ENCODE peak calls at places on chromosomes 2 and 18, in eight cellular contexts. K is heart left ventricle, U is hippocampal formation, F is NCI-H2029, R is neural crest cell, P is iris pigment epithelial cell, I is COR-L47, B is left ventricle myocardium superior. O is an unnamed sample.

GRCh38 chr18:9613550-9614400 is 584 bp downstream of the PPP4R1 start:
- DNase-seq in K (peak; percentile 73), U (peak; percentile 64), F (no peak), R (peak; percentile 56), P (peak; percentile 50), I (peak; percentile 60), B (peak; percentile 77), O (peak; percentile 88)

GRCh38 chr2:196534533-196534932 is 105.0 kb upstream of the CCDC150 start:
- DNase-seq in K (no peak), U (no peak), F (no peak), R (no peak), P (no peak), I (no peak), B (no peak), O (no peak)

GRCh38 chr2:199485732-199486335 is 28.1 kb upstream of the SATB2 start:
- DNase-seq in K (peak; percentile 33), U (peak; percentile 25), F (peak; percentile 34), R (peak; percentile 66), P (peak; percentile 51), I (peak; percentile 65), B (no peak), O (no peak)

GRCh38 chr2:216388046-216388884 is 16.0 kb upstream of the MARCHF4 start:
- DNase-seq in K (no peak), U (no peak), F (no peak), R (no peak), P (no peak), I (no peak), B (no peak), O (no peak)

GRCh38 chr2:20966061-20966460 is 77.8 kb downstream of the APOB start:
- DNase-seq in K (no peak), U (no peak), F (no peak), R (no peak), P (no peak), I (no peak), B (no peak), O (no peak)

GRCh38 chr2:20421988-20422678 is 24.7 kb upstream of the RHOB start:
- DNase-seq in K (peak; percentile 88), U (peak; percentile 41), F (peak; percentile 42), R (no peak), P (peak; percentile 45), I (no peak), B (peak; percentile 97), O (peak; percentile 98)

GRCh38 chr2:168156661-168157060 is 90.7 kb downstream of the STK39 start:
- DNase-seq in K (peak; percentile 53), U (no peak), F (peak; percentile 10), R (no peak), P (peak; percentile 80), I (no peak), B (peak; percentile 48), O (peak; percentile 43)

GRCh38 chr18:10793730-10794370 is 268.0 kb downstream of the NAPG start:
- DNase-seq in K (no peak), U (no peak), F (no peak), R (no peak), P (peak; percentile 29), I (no peak), B (no peak), O (no peak)

GRCh38 chr2:225464346-225465025 is 65.0 kb downstream of the NYAP2 start:
- DNase-seq in K (no peak), U (no peak), F (no peak), R (no peak), P (no peak), I (no peak), B (no peak), O (no peak)

GRCh38 chr2:113219889-113220641 is 46.3 kb downstream of the PSD4 start:
- DNase-seq in K (peak; percentile 50), U (no peak), F (peak; percentile 42), R (no peak), P (peak; percentile 53), I (no peak), B (peak; percentile 68), O (peak; percentile 83)

GRCh38 chr2:16294791-16295190 is 354.4 kb downstream of the MYCN start:
- DNase-seq in K (no peak), U (no peak), F (no peak), R (no peak), P (no peak), I (no peak), B (no peak), O (no peak)

GRCh38 chr2:38602136-38602731 is 494 bp downstream of the HNRNPLL start:
- DNase-seq in K (no peak), U (peak; percentile 55), F (no peak), R (no peak), P (peak; percentile 23), I (no peak), B (peak; percentile 58), O (peak; percentile 78)

O was measured in right cardiac atrium.